ENCODE peak calls at places on chromosome 20, in four cellular contexts. Q is K562, R is HepG2, L is A549. O is an unnamed sample.

GRCh38 chr20:64077876-64078551 is 1.3 kb downstream of the RGS19 start:
- DNase-seq in Q (no peak), L (no peak), R (no peak), O (no peak)

GRCh38 chr20:35908007-35908406 is 46.3 kb downstream of the SCAND1 start:
- DNase-seq in R (no peak), Q (no peak), L (no peak), O (no peak)

GRCh38 chr20:7650481-7650880 is 289.8 kb downstream of the HAO1 start:
- DNase-seq in L (no peak), Q (no peak), R (no peak), O (no peak)

GRCh38 chr20:54510546-54511129 is 35.2 kb downstream of the DOK5 start:
- DNase-seq in L (no peak), R (no peak), Q (no peak), O (no peak)

GRCh38 chr20:63212792-63213191 is 3.1 kb downstream of the YTHDF1 start:
- DNase-seq in R (no peak), Q (no peak), L (no peak), O (no peak)

GRCh38 chr20:36002855-36003254 is 34.5 kb downstream of the CNBD2 start:
- DNase-seq in R (no peak), L (no peak), Q (no peak), O (no peak)

GRCh38 chr20:46715292-46715756 is 5.9 kb downstream of the SLC2A10 start:
- DNase-seq in L (peak), R (no peak), Q (no peak), O (no peak)

GRCh38 chr20:33649201-33649631 is 12.9 kb upstream of the C20orf144 start:
- DNase-seq in Q (no peak), L (no peak), R (no peak), O (no peak)

GRCh38 chr20:35611482-35611881 is 4.1 kb upstream of the SPAG4 start:
- DNase-seq in Q (no peak), L (no peak), R (no peak), O (peak)

GRCh38 chr20:38162149-38162548 is 2.9 kb downstream of the TGM2 start:
- DNase-seq in R (no peak), Q (no peak), L (no peak), O (no peak)

GRCh38 chr20:40718214-40718949 is 29.3 kb upstream of the MAFB start:
- DNase-seq in R (no peak), Q (no peak), L (no peak), O (no peak)

GRCh38 chr20:37357481-37358365 is 11.8 kb downstream of the SRC start:
- DNase-seq in Q (no peak), R (no peak), L (no peak), O (no peak)

GRCh38 chr20:33992145-33992922 is 1.4 kb upstream of the RALY start:
- DNase-seq in R (no peak), L (peak), Q (peak), O (no peak)

GRCh38 chr20:5039255-5039657 is 37.9 kb upstream of the SLC23A2 start:
- DNase-seq in Q (no peak), L (no peak), R (no peak), O (peak)

GRCh38 chr20:44409132-44409600 is 53.7 kb downstream of the HNF4A start:
- DNase-seq in L (no peak), R (no peak), Q (no peak), O (no peak)

GRCh38 chr20:50957798-50958732 is at the start of gene DPM1:
- DNase-seq in L (peak), Q (peak), R (peak), O (peak)

GRCh38 chr20:14441201-14441600 is 103.8 kb upstream of the FLRT3 start:
- DNase-seq in R (no peak), L (no peak), Q (no peak), O (no peak)

DNA sequence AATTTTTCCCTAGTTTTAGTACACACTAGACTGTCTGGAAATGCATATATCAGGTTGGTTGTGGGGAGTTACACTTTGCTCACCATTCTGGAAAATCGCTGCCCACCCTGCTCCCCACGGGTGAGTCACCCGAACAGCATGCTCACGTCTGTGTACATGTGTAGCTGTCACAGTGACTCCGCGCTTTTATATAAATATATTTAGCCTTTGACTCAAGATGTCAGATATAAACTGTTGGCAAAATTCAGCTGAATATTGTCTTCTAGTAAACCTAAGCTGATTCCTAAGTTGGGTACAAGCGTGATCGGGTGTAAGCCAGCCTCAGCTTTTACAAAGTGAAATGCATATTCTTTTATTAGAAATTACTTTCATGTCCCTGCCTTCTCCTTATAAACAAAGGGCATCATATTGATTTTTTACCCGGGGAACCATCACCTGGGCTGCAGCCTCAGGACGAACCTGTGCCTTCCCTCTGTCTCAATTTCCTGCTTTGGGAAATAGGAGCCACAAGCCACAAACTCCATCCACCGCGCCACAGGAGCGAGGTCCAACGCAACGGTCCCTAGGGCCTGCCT is 4.3 kb downstream of the SDCBP2 start:
- DNase-seq in L (peak), Q (peak), R (no peak), O (no peak)
- TF ChIP-seq POLR2AphosphoS2 in L (no peak), Q (no peak), R (no peak), O (no peak)

DNA sequence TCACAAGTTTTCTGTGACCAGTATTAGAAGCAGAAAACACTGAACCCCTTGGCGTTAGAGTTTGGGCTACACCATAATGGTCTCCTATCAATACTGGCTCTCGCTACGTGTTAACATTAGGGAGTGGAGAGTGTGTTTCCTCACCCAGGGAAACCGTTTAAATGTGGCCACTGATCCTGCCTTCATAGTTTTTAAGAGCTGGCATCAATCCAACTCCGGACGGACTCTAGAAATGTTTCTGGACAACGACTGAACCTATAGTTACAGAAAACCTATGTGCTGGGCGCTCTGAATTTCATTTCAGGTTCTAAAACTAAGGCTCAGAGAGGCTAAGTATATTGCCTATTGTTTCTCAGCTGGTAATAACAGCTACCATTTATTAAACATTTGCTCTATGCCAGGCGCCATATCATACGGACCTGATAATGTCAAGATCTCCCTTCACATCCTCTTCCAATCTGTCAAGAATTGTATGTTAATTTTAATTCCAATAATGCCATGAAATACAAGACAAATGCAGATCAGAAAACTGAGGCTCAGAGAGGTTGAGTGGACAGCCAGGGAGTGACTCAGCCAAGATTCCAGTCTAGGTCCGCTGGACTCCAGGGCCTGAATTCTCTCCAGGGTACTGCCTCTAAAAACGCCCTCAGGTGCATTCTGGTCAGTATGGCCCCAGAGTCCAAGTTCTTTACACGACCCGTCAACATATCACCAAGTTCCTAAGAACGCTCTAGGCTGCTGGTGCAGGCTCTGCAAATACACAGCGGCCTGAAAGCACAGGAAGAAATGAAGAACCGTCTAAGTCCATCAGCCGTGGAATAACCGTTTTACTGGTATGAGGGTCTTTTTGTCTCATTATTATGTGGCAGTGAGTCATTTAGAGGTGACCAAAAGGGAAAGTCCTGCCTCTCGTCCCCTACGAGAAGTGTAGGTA is 929 bp upstream of the ASXL1 start:
- DNase-seq in R (peak), Q (peak), L (no peak), O (peak)
- TF ChIP-seq POLR2AphosphoS2 in R (no peak), Q (no peak), L (no peak), O (peak)

DNA sequence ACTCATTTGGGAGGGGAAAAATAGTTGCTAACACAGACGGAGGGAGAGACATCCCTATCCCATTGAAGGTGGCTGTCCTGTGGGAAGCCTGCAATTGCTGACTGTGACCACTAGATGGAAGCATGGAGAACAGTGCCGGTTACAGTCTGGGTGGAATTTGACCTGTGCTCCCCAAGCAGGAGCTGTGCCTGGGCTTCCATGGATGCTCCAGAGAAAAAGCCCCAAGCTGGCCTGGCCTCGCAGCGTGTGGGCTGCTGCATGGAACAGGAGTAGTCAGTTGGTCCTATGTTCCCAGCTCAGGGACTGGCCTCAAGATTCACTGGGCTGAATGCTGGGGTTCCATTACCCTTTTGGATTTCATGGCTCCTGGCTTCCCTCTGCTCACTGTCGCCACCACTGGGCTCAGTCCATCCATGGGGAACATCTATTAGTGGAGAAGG is 116.3 kb upstream of the CHD6 start:
- DNase-seq in L (peak), Q (peak), R (peak), O (no peak)
- TF ChIP-seq POLR2AphosphoS2 in L (no peak), Q (no peak), R (no peak), O (no peak)

DNA sequence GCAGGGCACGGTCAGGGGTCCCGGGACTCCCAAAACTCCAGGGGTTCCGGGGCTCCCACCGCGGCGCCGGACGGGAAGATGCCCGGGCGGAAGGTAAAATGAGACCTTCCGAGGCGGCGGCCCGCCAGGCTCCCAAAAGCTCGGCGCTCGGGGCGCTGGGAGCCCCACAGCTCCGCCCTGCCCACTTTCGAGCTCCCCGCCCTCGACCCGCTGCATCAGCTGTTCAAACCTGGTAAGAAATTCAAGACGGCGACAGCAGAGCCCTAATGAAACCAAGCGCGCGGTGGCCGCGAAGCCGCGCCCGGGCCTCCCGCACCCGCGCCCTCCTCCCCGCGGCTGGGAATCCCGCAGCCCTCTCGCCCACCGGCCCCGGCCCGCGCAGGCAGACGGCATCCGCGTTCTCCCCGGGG is 369 bp downstream of the SLC4A11 start:
- DNase-seq in L (peak), R (no peak), Q (peak), O (no peak)
- TF ChIP-seq POLR2AphosphoS2 in L (no peak), R (no peak), Q (no peak), O (no peak)

O was measured in GM12878.